ENCODE peak calls at places on chromosomes 11 and 22, in six cellular contexts. J is HepG2, I is GM23338, U is HL-60, S is stomach, K is breast epithelium. N is an unnamed sample.

GRCh38 chr22:45418770-45419138 is 5.3 kb downstream of the RIBC2 start:
- DNase-seq in S (no peak), K (no peak), U (no peak), J (no peak), I (no peak), N (no peak)

GRCh38 chr11:67607507-67607906 is 771 bp downstream of the NDUFV1 start:
- DNase-seq in J (no peak), U (no peak), I (no peak), K (no peak), S (no peak), N (no peak)

GRCh38 chr11:123469089-123469488 is 39.0 kb downstream of the GRAMD1B start:
- DNase-seq in J (no peak), K (no peak), U (no peak), S (no peak), I (no peak), N (no peak)

GRCh38 chr11:1652778-1653540 is 23.4 kb downstream of the KRTAP5-5 start:
- DNase-seq in S (peak), J (peak), I (peak), K (peak), U (peak), N (no peak)

GRCh38 chr11:96102664-96103068 is 178.8 kb upstream of the MTMR2 start:
- DNase-seq in U (no peak), I (no peak), K (no peak), S (no peak), J (no peak), N (no peak)

GRCh38 chr11:425301-425700 is 10.5 kb upstream of the SIGIRR start:
- DNase-seq in U (no peak), K (no peak), S (no peak), I (no peak), J (no peak), N (no peak)

GRCh38 chr11:34466802-34467488 is 28.2 kb downstream of the CAT start:
- DNase-seq in S (no peak), I (no peak), U (no peak), K (no peak), J (no peak), N (no peak)

GRCh38 chr11:95115597-95115996 is 26.0 kb downstream of the ENDOD1 start:
- DNase-seq in S (no peak), U (no peak), J (no peak), I (no peak), K (no peak), N (no peak)

GRCh38 chr22:46150615-46151423 is 493 bp downstream of the PPARA start:
- DNase-seq in S (peak), U (peak), J (no peak), I (peak), K (no peak), N (no peak)

GRCh38 chr11:36459046-36459445 is 51.0 kb downstream of the TRAF6 start:
- DNase-seq in J (no peak), K (no peak), S (no peak), I (no peak), U (no peak), N (no peak)

GRCh38 chr11:128535468-128536457 is 51.6 kb downstream of the ETS1 start:
- DNase-seq in I (no peak), U (no peak), S (no peak), J (no peak), K (no peak), N (no peak)

GRCh38 chr22:38981659-38982007 is 514 bp upstream of the APOBEC3B start:
- DNase-seq in I (no peak), K (no peak), S (no peak), U (no peak), J (no peak), N (no peak)

GRCh38 chr11:96337541-96338530 is 5.2 kb downstream of the MAML2 start:
- DNase-seq in K (no peak), S (no peak), I (no peak), J (no peak), U (no peak), N (no peak)

DNA sequence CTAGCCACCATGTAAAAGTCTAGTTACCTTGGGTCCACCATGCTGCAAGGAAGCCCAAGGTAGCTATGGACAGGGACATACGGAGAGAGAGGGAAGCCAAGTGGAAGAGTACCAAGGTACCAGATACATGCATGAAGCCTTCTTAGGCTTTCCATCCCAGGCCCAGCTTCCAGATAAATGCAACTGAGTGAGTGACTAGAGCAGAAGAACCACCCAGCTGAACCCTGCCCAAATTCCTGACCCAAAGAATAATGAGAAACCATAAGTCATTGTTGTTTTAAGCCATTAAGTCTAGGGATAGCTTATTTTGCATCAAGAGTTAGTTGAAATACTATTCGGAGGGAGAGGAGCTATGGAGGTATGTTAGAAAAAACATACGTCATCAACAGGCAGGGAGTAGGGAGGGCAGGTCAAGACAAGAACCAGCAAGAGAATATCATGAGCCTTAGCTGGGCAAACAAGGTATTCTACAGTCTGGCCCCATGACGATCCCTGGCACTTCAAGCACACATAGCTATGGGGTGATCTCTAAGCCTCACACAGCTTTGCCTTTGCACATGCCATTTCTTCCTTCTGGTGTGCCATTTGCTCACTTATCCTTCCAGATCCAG is 36.5 kb upstream of the APLNR start:
- DNase-seq in U (no peak), S (no peak), K (no peak), I (no peak), J (no peak), N (no peak)
- TF ChIP-seq POLR2AphosphoS5 in U (no peak), S (no peak), K (no peak), I (no peak), J (no peak), N (no peak)

DNA sequence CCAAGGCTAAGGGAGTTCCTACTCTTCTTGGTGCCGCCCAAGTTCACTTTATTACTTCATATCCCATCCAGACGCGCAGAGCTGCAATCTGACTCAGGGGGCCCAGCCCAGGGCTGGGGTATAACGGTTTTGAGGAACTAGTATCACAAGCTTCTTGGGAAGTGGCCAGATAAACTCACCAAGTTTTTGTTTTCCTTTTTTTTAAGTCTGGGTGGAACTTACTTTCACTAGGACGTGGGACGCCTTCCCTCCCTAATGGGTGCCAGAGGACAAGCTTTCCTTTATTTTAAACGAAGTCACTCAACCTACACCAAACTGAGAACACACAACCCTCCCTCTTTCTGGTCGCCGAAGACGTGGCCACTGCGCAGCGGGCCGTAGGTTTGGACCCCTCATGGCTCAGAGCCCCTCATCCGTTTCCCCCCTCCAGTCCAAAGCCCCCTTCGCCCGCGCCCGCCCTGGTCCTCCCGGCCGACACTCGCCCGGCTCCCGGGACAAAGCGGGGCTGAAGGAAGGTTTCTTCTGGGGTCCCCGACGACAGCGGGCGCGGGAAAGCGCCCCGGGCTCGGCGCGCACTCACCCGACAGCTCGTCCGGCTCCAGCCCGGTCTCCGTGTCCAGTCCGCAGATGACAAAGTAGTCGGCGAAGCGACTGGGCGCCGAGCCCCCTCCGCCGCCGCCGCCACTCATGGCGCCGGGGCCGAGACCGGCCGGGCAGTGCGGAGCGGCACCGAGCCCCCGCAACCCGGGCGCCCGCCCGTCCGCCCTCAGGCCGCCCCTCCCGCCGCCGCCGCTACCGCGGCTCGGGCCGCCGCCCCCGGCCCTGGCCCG is 554 bp downstream of the DENND5A start:
- DNase-seq in J (no peak), U (peak), S (peak), K (peak), I (peak), N (no peak)
- TF ChIP-seq POLR2AphosphoS5 in J (no peak), U (peak), S (no peak), K (peak), I (no peak), N (peak)

GRCh38 chr11:122317337-122317736 is 201.3 kb upstream of the BLID start:
- DNase-seq in I (no peak), K (no peak), S (no peak), J (no peak), U (no peak), N (no peak)
- TF ChIP-seq POLR2AphosphoS5 in I (no peak), K (no peak), S (no peak), J (no peak), U (no peak), N (no peak)

GRCh38 chr11:85685131-85685819 is 720 bp downstream of the CCDC89 start:
- DNase-seq in J (no peak), K (no peak), S (no peak), U (no peak), I (no peak), N (no peak)

GRCh38 chr11:85680897-85681296 is 5.1 kb downstream of the CCDC89 start:
- DNase-seq in U (no peak), K (no peak), J (no peak), I (peak), S (no peak), N (no peak)

GRCh38 chr11:85685820-85686459 is at the start of gene CCDC89:
- DNase-seq in J (peak), K (peak), S (peak), I (peak), U (no peak), N (no peak)

GRCh38 chr11:85679581-85679980 is 6.4 kb downstream of the CCDC89 start:
- DNase-seq in J (no peak), K (no peak), I (no peak), S (no peak), U (no peak), N (no peak)

DNA sequence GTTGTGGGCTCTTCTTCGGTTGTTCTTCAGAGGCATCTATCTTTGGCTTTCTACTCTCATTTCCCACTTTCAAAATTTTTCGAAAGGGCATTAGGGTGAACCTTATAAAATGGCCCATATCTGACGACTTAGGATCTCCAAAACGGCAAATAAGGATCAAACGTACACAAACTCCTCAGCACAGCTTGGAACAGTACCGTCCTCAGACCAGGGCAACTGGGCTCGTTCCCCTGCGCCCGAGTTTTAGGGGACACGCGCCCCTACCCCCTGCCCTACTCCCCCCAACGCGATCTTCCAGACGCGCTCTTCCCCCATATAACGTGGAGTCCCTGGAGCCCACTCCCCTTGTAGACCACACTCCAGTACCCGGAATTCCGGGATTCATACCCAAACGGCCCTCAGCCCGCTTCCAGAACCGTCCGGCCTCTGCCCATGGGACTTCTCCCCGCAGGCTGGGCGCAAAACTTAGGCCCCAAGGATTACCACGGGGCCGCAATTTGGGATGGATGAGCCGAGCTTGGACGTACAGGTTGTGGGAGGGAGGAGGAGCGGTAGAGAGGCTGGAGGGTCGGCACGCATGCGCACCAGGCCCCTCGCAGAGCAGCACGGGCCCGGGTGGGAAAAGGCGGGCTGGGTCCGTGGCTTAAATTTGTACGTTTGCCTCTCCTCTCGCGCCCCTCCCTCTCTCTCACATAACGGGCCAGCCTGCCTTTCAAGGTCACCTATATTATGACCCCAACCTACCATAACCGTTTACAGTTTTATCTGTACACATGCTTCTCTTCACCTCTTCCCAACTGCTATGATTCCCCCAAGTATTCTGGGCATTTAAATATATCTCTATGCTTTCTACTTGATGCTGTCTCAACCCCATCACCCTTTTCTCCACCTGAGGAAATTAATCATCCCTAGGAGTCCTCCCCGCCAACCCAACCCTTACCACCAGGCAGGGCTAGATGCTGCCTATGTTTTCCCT is 3.4 kb downstream of the CCDC89 start:
- DNase-seq in I (no peak), S (peak), U (no peak), K (peak), J (no peak), N (no peak)
- TF ChIP-seq POLR2AphosphoS5 in I (no peak), S (no peak), U (no peak), K (no peak), J (peak), N (peak)

GRCh38 chr22:30422481-30423295 is 2.9 kb upstream of the MTFP1 start:
- DNase-seq in S (peak), K (peak), J (peak), U (peak), I (peak), N (no peak)
- TF ChIP-seq POLR2AphosphoS5 in S (no peak), K (peak), J (no peak), U (no peak), I (no peak), N (no peak)

GRCh38 chr11:64872790-64873488 is 5.5 kb downstream of the EHD1 start:
- DNase-seq in I (no peak), J (peak), K (no peak), S (no peak), U (no peak), N (no peak)

GRCh38 chr11:64869571-64870175 is 8.7 kb downstream of the EHD1 start:
- DNase-seq in K (no peak), S (no peak), J (peak), U (no peak), I (no peak), N (no peak)

GRCh38 chr11:64870176-64870892 is 8.1 kb downstream of the EHD1 start:
- DNase-seq in I (no peak), J (peak), K (no peak), U (peak), S (no peak), N (no peak)

GRCh38 chr11:64868904-64869570 is 9.4 kb downstream of the EHD1 start:
- DNase-seq in U (no peak), K (no peak), S (no peak), I (no peak), J (no peak), N (no peak)

GRCh38 chr11:64870893-64871849 is 7.2 kb downstream of the EHD1 start:
- DNase-seq in I (no peak), U (no peak), S (no peak), J (no peak), K (no peak), N (no peak)
- TF ChIP-seq POLR2AphosphoS5 in I (no peak), U (no peak), S (no peak), J (no peak), K (no peak), N (no peak)

GRCh38 chr11:109862808-109863207 is 230.4 kb upstream of the ZC3H12C start:
- DNase-seq in K (no peak), I (no peak), J (no peak), S (no peak), U (no peak), N (no peak)

GRCh38 chr11:109858152-109858551 is 235.0 kb upstream of the ZC3H12C start:
- DNase-seq in U (no peak), K (no peak), J (no peak), S (no peak), I (no peak), N (no peak)

GRCh38 chr11:109857637-109858036 is 235.6 kb upstream of the ZC3H12C start:
- DNase-seq in S (no peak), K (no peak), U (no peak), I (no peak), J (no peak), N (no peak)

GRCh38 chr11:109856958-109857357 is 236.2 kb upstream of the ZC3H12C start:
- DNase-seq in J (no peak), I (no peak), S (no peak), K (no peak), U (no peak), N (no peak)

DNA sequence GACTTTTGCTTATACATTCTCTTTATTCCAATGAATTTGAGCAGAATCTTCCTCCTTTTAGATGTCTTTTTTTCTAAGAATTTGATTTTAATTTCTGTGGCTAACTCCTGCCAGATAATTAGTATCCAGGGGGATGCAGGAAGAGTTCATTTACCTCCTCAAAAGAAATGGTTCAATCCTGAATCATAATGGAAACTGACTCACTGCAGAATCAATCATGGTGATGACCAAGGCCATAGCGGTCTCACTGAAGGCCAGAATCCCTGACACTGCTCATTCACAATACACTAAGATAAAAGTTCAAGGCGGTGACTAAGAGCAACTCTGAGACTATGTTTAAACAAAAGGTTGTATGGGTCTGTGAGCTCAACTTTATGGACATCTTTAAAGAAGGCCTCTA is 233.9 kb upstream of the ZC3H12C start:
- DNase-seq in S (no peak), I (no peak), U (no peak), K (no peak), J (peak), N (no peak)
- TF ChIP-seq POLR2AphosphoS5 in S (no peak), I (no peak), U (no peak), K (no peak), J (no peak), N (no peak)

GRCh38 chr11:102109896-102110760 is at the start of gene YAP1:
- DNase-seq in J (peak), S (peak), K (peak), U (peak), I (peak), N (no peak)
- TF ChIP-seq POLR2AphosphoS5 in J (peak), S (peak), K (peak), U (no peak), I (peak), N (peak)

GRCh38 chr22:41446057-41446501 is 522 bp downstream of the TOB2 start:
- DNase-seq in K (no peak), U (peak), I (peak), S (peak), J (no peak), N (no peak)

GRCh38 chr22:41448189-41448808 is 1.7 kb upstream of the TOB2 start:
- DNase-seq in I (peak), S (peak), J (peak), K (peak), U (peak), N (peak)

GRCh38 chr22:41446639-41447434 is at the start of gene TOB2:
- DNase-seq in J (peak), U (peak), K (peak), S (peak), I (peak), N (peak)

GRCh38 chr22:41449321-41449720 is 2.7 kb upstream of the TOB2 start:
- DNase-seq in S (no peak), U (peak), I (no peak), K (no peak), J (no peak), N (no peak)

DNA sequence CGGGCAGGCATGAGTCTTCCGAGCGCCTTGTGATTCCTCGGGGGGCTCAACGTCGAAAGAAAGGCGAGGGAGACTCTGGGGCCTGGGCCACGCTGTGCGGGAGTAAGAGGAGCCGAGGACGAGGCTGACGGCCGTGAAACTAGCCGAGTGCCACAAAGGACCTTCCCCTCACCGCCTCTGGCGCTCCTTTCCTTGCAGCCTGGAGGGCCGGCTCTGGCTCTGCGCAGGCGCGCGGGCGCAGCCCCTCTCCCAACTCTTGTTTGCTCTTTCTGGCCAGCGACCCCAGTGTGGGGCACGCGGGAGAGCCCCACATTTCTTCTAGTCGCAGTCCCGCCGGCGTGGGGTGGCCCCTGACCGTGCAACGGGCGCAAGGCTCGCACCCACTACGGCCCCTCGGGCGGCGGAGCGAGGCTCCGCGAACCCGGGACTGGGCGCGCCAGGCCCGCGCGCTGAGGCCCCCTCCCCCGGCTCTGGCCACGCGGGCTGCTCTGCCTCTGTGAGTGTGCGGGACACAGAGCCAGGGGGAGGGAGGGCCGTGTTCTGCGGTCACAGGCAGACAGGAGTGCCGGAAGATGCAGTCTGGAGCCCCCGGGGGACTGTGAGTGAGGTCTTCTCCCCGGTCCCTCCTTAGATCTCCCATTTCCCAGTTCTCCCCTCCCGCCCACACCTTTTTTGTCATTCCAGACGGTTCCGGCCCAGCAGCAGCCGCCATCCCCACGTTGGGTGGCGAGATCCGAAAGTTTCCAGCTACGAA is 1.0 kb upstream of the TOB2 start:
- DNase-seq in U (peak), S (peak), K (peak), I (peak), J (peak), N (no peak)
- TF ChIP-seq POLR2AphosphoS5 in U (no peak), S (no peak), K (no peak), I (no peak), J (peak), N (no peak)

N was measured in SK-N-MC.